ENCODE peak calls at places on chromosomes 12 and 14, in nine cellular contexts. Q is hepatocyte; R is non-pigmented ciliary epithelial cell; M is NCI-H2029; E is activated CD4-positive, alpha-beta T cell treated with anti-CD3 and anti-CD28 coated beads, Interleukin-2, amount 50 U/mL, for 4 hours; I is PC-9; V is NCI-H226; G is Karpas-422; N is lower leg skin. L is an unnamed sample.

GRCh38 chr12:49536526-49537195 is 2.2 kb upstream of the KCNH3 start:
- DNase-seq in Q (no peak), R (no peak), M (no peak), E (no peak), I (no peak), V (no peak), G (no peak), N (no peak), L (no peak)

GRCh38 chr12:85825751-85826150 is 10.5 kb downstream of the RASSF9 start:
- DNase-seq in Q (no peak), R (no peak), M (no peak), E (no peak), I (no peak), V (no peak), G (no peak), N (no peak), L (peak)

GRCh38 chr12:79448816-79449215 is 241.9 kb downstream of the PAWR start:
- DNase-seq in Q (no peak), R (no peak), M (no peak), E (no peak), I (no peak), V (no peak), G (no peak), N (no peak), L (no peak)

GRCh38 chr14:96204151-96205058 is at the start of gene BDKRB2:
- DNase-seq in Q (peak), R (peak), M (peak), E (no peak), I (peak), V (peak), G (no peak), N (peak), L (peak)

GRCh38 chr12:64713372-64713771 is 45.8 kb downstream of the GNS start:
- DNase-seq in Q (no peak), R (no peak), M (no peak), E (no peak), I (no peak), V (no peak), G (no peak), N (no peak), L (no peak)

GRCh38 chr14:26966942-26967341 is 369.1 kb upstream of the NOVA1 start:
- DNase-seq in Q (peak), R (no peak), M (no peak), E (no peak), I (no peak), V (no peak), G (no peak), N (no peak), L (peak)

GRCh38 chr12:124654666-124655316 is 87.4 kb upstream of the NCOR2 start:
- DNase-seq in Q (no peak), R (no peak), M (peak), E (no peak), I (no peak), V (no peak), G (no peak), N (peak), L (peak)

GRCh38 chr12:117158911-117159310 is 31.4 kb downstream of the FBXO21 start:
- DNase-seq in Q (peak), R (peak), M (no peak), E (no peak), I (peak), V (peak), G (no peak), N (no peak), L (no peak)

GRCh38 chr12:52612431-52613290 is 5.7 kb downstream of the KRT73 start:
- DNase-seq in Q (no peak), R (no peak), M (no peak), E (no peak), I (no peak), V (no peak), G (no peak), N (peak), L (no peak)

GRCh38 chr12:124469193-124469888 is 98.1 kb downstream of the NCOR2 start:
- DNase-seq in Q (no peak), R (no peak), M (no peak), E (no peak), I (no peak), V (no peak), G (peak), N (no peak), L (peak)

GRCh38 chr12:57089259-57090245 is 638 bp downstream of the NAB2 start:
- DNase-seq in Q (peak), R (no peak), M (no peak), E (peak), I (no peak), V (peak), G (peak), N (peak), L (peak)

GRCh38 chr12:117012189-117012805 is 86.9 kb downstream of the TESC start:
- DNase-seq in Q (no peak), R (no peak), M (no peak), E (no peak), I (no peak), V (no peak), G (peak), N (no peak), L (no peak)

GRCh38 chr12:547883-548470 is 88.2 kb downstream of the B4GALNT3 start:
- DNase-seq in Q (no peak), R (no peak), M (no peak), E (no peak), I (no peak), V (no peak), G (no peak), N (no peak), L (no peak)

GRCh38 chr14:35114036-35114435 is 7.8 kb downstream of the PPP2R3C start:
- DNase-seq in Q (no peak), R (no peak), M (no peak), E (no peak), I (no peak), V (no peak), G (no peak), N (no peak), L (no peak)

GRCh38 chr14:39876935-39877334 is 444.7 kb upstream of the FBXO33 start:
- DNase-seq in Q (no peak), R (no peak), M (no peak), E (no peak), I (no peak), V (no peak), G (no peak), N (no peak), L (no peak)

GRCh38 chr14:105889666-105890473 is 363.5 kb downstream of the TMEM121 start:
- DNase-seq in Q (no peak), R (no peak), M (no peak), E (no peak), I (no peak), V (no peak), G (no peak), N (peak), L (no peak)

GRCh38 chr12:79444089-79444488 is 246.7 kb downstream of the PAWR start:
- DNase-seq in Q (no peak), R (no peak), M (no peak), E (no peak), I (no peak), V (peak), G (no peak), N (no peak), L (peak)

GRCh38 chr14:67650161-67650560 is 24.3 kb downstream of the VTI1B start:
- DNase-seq in Q (no peak), R (no peak), M (no peak), E (no peak), I (no peak), V (no peak), G (no peak), N (no peak), L (no peak)

GRCh38 chr12:93137656-93138612 is 208.8 kb upstream of the EEA1 start:
- DNase-seq in Q (peak), R (peak), M (no peak), E (no peak), I (peak), V (peak), G (no peak), N (no peak), L (peak)

GRCh38 chr14:99793213-99794155 is at the start of gene EML1:
- DNase-seq in Q (peak), R (no peak), M (peak), E (peak), I (no peak), V (peak), G (peak), N (peak), L (peak)

GRCh38 chr12:58513866-58514265 is 406.4 kb downstream of the LRIG3 start:
- DNase-seq in Q (no peak), R (no peak), M (no peak), E (no peak), I (no peak), V (no peak), G (no peak), N (no peak), L (no peak)

GRCh38 chr12:3333583-3333982 is 157.4 kb upstream of the PRMT8 start:
- DNase-seq in Q (peak), R (no peak), M (no peak), E (no peak), I (no peak), V (no peak), G (no peak), N (no peak), L (peak)